ENCODE peak calls at places on chromosomes 1 and 21, in five cellular contexts. M, V, Y, T and W are unnamed samples.

GRCh38 chr1:3789421-3790300 is 6.6 kb downstream of the LRRC47 start:
- DNase-seq in M (no peak), V (no peak), Y (no peak), T (no peak), W (peak; percentile 69)

GRCh38 chr21:45736705-45737484 is 93.4 kb downstream of the PCBP3 start:
- DNase-seq in M (no peak), V (no peak), Y (no peak), T (no peak), W (no peak)

GRCh38 chr1:91583326-91583755 is 82.7 kb downstream of the CDC7 start:
- DNase-seq in M (no peak), V (no peak), Y (no peak), T (no peak), W (peak; percentile 82)

GRCh38 chr21:44996501-44996921 is 56.7 kb downstream of the SLX9 start:
- DNase-seq in M (no peak), V (no peak), Y (no peak), T (no peak), W (no peak)

GRCh38 chr1:72482736-72483413 is 200.5 kb upstream of the NEGR1 start:
- DNase-seq in M (no peak), V (no peak), Y (no peak), T (no peak), W (no peak)

GRCh38 chr21:35475768-35476167 is 426.7 kb upstream of the RUNX1 start:
- DNase-seq in M (no peak), V (no peak), Y (no peak), T (peak; percentile 67), W (peak; percentile 54)

GRCh38 chr1:217943361-217943760 is 312.2 kb downstream of the SPATA17 start:
- DNase-seq in M (no peak), V (no peak), Y (no peak), T (no peak), W (no peak)

GRCh38 chr1:24996983-24997893 is 67.2 kb upstream of the RUNX3 start:
- DNase-seq in M (no peak), V (no peak), Y (no peak), T (no peak), W (peak; percentile 75)

GRCh38 chr1:10155087-10155712 is 55.2 kb upstream of the KIF1B start:
- DNase-seq in M (no peak), V (no peak), Y (no peak), T (no peak), W (peak; percentile 19)

GRCh38 chr1:184596950-184597651 is 157.6 kb downstream of the EDEM3 start:
- DNase-seq in M (no peak), V (no peak), Y (no peak), T (no peak), W (no peak)

GRCh38 chr1:11831945-11832725 is 15.4 kb downstream of the NPPA start:
- DNase-seq in M (no peak), V (no peak), Y (no peak), T (no peak), W (peak; percentile 18)

GRCh38 chr1:207088161-207088560 is 499 bp upstream of the C4BPB start:
- DNase-seq in M (no peak), V (no peak), Y (no peak), T (no peak), W (no peak)

GRCh38 chr1:168603501-168604107 is 27.2 kb downstream of the XCL1 start:
- DNase-seq in M (peak; percentile 69), V (peak; percentile 31), Y (peak; percentile 74), T (no peak), W (peak; percentile 79)

GRCh38 chr1:162873671-162874666 is 13.0 kb upstream of the CCDC190 start:
- DNase-seq in M (no peak), V (no peak), Y (no peak), T (no peak), W (no peak)

GRCh38 chr1:208170252-208170651 is 73.9 kb downstream of the PLXNA2 start:
- DNase-seq in M (no peak), V (no peak), Y (no peak), T (no peak), W (no peak)

GRCh38 chr1:53442297-53442696 is 16.9 kb upstream of the DMRTB1 start:
- DNase-seq in M (no peak), V (no peak), Y (no peak), T (no peak), W (no peak)

GRCh38 chr1:78360584-78360983 is 130.2 kb upstream of the PTGFR start:
- DNase-seq in M (no peak), V (no peak), Y (no peak), T (no peak), W (no peak)

GRCh38 chr21:38797470-38797869 is 8.3 kb upstream of the ETS2 start:
- DNase-seq in M (no peak), V (no peak), Y (no peak), T (no peak), W (no peak)

GRCh38 chr1:116334015-116334547 is 39.0 kb upstream of the ATP1A1 start:
- DNase-seq in M (peak; percentile 51), V (no peak), Y (no peak), T (no peak), W (no peak)

GRCh38 chr1:44609412-44609767 is 64.9 kb downstream of the TMEM53 start:
- DNase-seq in M (peak; percentile 39), V (no peak), Y (peak; percentile 48), T (no peak), W (peak; percentile 94)

GRCh38 chr1:209900734-209901133 is 37.3 kb upstream of the SYT14 start:
- DNase-seq in M (no peak), V (no peak), Y (no peak), T (no peak), W (peak; percentile 91)

GRCh38 chr1:18535391-18536210 is 54.9 kb downstream of the KLHDC7A start:
- DNase-seq in M (no peak), V (no peak), Y (no peak), T (no peak), W (no peak)

GRCh38 chr1:48619529-48619928 is 147.5 kb upstream of the SPATA6 start:
- DNase-seq in M (no peak), V (no peak), Y (no peak), T (no peak), W (no peak)

GRCh38 chr1:115114308-115114707 is 25.0 kb upstream of the TSPAN2 start:
- DNase-seq in M (no peak), V (no peak), Y (no peak), T (no peak), W (no peak)

GRCh38 chr1:161492827-161493226 is 12.4 kb upstream of the FCGR2A start:
- DNase-seq in M (no peak), V (no peak), Y (no peak), T (no peak), W (no peak)

GRCh38 chr1:235018720-235019444 is 109.8 kb downstream of the TOMM20 start:
- DNase-seq in M (no peak), V (no peak), Y (no peak), T (no peak), W (no peak)

GRCh38 chr1:178944729-178945128 is 73.9 kb upstream of the ANGPTL1 start:
- DNase-seq in M (no peak), V (no peak), Y (no peak), T (no peak), W (no peak)

GRCh38 chr1:178947688-178948003 is 76.8 kb upstream of the ANGPTL1 start:
- DNase-seq in M (no peak), V (no peak), Y (no peak), T (no peak), W (no peak)

GRCh38 chr1:178945763-178946266 is 74.9 kb upstream of the ANGPTL1 start:
- DNase-seq in M (no peak), V (no peak), Y (peak; percentile 48), T (no peak), W (peak; percentile 83)

GRCh38 chr1:178946855-178947687 is 76.2 kb upstream of the ANGPTL1 start:
- DNase-seq in M (no peak), V (no peak), Y (no peak), T (no peak), W (no peak)

GRCh38 chr1:178946416-178946815 is 75.5 kb upstream of the ANGPTL1 start:
- DNase-seq in M (no peak), V (no peak), Y (no peak), T (no peak), W (no peak)
- TF ChIP-seq CTCF in M (no peak), V (no peak), Y (no peak), T (no peak), W (no peak)

GRCh38 chr1:106651028-106651752 is 405.3 kb upstream of the PRMT6 start:
- DNase-seq in M (no peak), V (no peak), Y (no peak), T (no peak), W (no peak)
- TF ChIP-seq CTCF in M (no peak), V (no peak), Y (no peak), T (no peak), W (no peak)

DNA sequence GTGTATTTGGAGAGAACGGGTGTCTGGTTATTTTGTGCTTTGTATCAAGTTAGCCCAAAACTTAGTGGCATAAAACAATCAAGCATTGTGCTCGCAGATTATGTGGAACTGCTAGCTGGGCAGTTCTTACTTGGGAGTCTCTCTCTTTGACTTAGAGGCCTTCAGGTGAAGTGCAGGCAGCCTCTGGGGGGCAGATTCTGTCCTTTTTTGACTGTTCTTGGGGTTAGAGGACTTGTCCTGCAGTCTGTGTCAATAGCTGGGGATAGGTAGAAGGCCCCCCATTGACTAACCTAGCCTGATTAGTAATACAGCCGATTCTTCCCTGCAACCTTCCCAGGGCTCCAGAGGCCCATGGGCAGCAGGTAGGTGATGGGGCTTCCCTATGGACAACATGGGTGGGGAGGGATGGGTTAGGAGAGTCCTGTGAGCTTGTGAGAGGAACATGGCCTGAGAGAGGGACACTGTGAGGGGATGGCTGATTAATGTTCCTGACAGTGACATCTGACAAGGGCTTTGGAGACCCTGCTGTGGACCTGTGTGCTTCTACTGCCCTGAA is 37.2 kb upstream of the ACOT11 start:
- DNase-seq in M (no peak), V (no peak), Y (no peak), T (no peak), W (peak; percentile 60)
- TF ChIP-seq CTCF in M (no peak), V (no peak), Y (no peak), T (no peak), W (no peak)

GRCh38 chr1:177890459-177890858 is 79.4 kb downstream of the SEC16B start:
- DNase-seq in M (no peak), V (no peak), Y (no peak), T (no peak), W (no peak)

GRCh38 chr1:177897601-177898376 is 72.1 kb downstream of the SEC16B start:
- DNase-seq in M (no peak), V (no peak), Y (no peak), T (no peak), W (no peak)

GRCh38 chr1:177891809-177892208 is 78.0 kb downstream of the SEC16B start:
- DNase-seq in M (no peak), V (no peak), Y (no peak), T (no peak), W (no peak)
- TF ChIP-seq CTCF in M (no peak), V (no peak), Y (no peak), T (no peak), W (no peak)